ENCODE peak calls at places on chromosomes 1 and 21, in four cellular contexts. I, K, R and S are unnamed samples.

GRCh38 chr1:226635456-226635941 is 86.9 kb downstream of the STUM start:
- DNase-seq in I (no peak), K (no peak), R (no peak), S (no peak)

GRCh38 chr1:12398135-12398450 is 168.3 kb downstream of the VPS13D start:
- DNase-seq in I (no peak), K (no peak), R (no peak), S (no peak)

GRCh38 chr1:174875306-174875705 is 124.4 kb upstream of the CACYBP start:
- DNase-seq in I (no peak), K (no peak), R (no peak), S (peak; percentile 49)

GRCh38 chr1:170012920-170013319 is 61.6 kb downstream of the KIFAP3 start:
- DNase-seq in I (no peak), K (no peak), R (no peak), S (no peak)

GRCh38 chr1:20080441-20081330 is 10.7 kb downstream of the PLA2G5 start:
- DNase-seq in I (no peak), K (no peak), R (peak; percentile 57), S (no peak)

GRCh38 chr1:5312299-5312686 is 657.9 kb downstream of the AJAP1 start:
- DNase-seq in I (no peak), K (no peak), R (no peak), S (no peak)

GRCh38 chr1:147541672-147542548 is 609 bp downstream of the BCL9 start:
- DNase-seq in I (no peak), K (no peak), R (no peak), S (no peak)

GRCh38 chr1:67058761-67059160 is 4.8 kb upstream of the SLC35D1 start:
- DNase-seq in I (no peak), K (no peak), R (no peak), S (no peak)

GRCh38 chr21:34570315-34570714 is 44.6 kb downstream of the RCAN1 start:
- DNase-seq in I (no peak), K (no peak), R (no peak), S (no peak)

GRCh38 chr1:1106510-1107221 is 9.2 kb downstream of the C1orf159 start:
- DNase-seq in I (no peak), K (no peak), R (no peak), S (no peak)

GRCh38 chr1:245856944-245857531 is 650.0 kb downstream of the SMYD3 start:
- DNase-seq in I (peak; percentile 49), K (no peak), R (no peak), S (peak; percentile 82)

GRCh38 chr1:171566467-171566866 is 55.6 kb upstream of the MYOCOS start:
- DNase-seq in I (peak; percentile 16), K (peak; percentile 29), R (no peak), S (no peak)

GRCh38 chr1:56821462-56821797 is 2.2 kb upstream of the FYB2 start:
- DNase-seq in I (no peak), K (no peak), R (no peak), S (peak; percentile 58)

GRCh38 chr1:156717411-156717810 is 10.9 kb upstream of the METTL25B start:
- DNase-seq in I (no peak), K (no peak), R (no peak), S (no peak)

GRCh38 chr1:8706995-8707396 is 110.4 kb downstream of the RERE start:
- DNase-seq in I (peak; percentile 30), K (no peak), R (no peak), S (peak; percentile 54)

GRCh38 chr1:233516732-233517131 is 97.2 kb upstream of the KCNK1 start:
- DNase-seq in I (no peak), K (no peak), R (no peak), S (no peak)

GRCh38 chr1:67312630-67313029 is 5.0 kb downstream of the IL12RB2 start:
- DNase-seq in I (no peak), K (no peak), R (no peak), S (no peak)

GRCh38 chr1:3638676-3639075 is 11.2 kb downstream of the WRAP73 start:
- DNase-seq in I (no peak), K (no peak), R (no peak), S (no peak)

GRCh38 chr1:104100079-104100478 is 350.4 kb downstream of the AMY1C start:
- DNase-seq in I (no peak), K (no peak), R (no peak), S (no peak)

GRCh38 chr1:106717561-106717960 is 338.9 kb upstream of the PRMT6 start:
- DNase-seq in I (no peak), K (no peak), R (no peak), S (no peak)

GRCh38 chr1:11067716-11068495 is 8.1 kb upstream of the SRM start:
- DNase-seq in I (no peak), K (no peak), R (no peak), S (no peak)

GRCh38 chr1:93584238-93585003 is 97.2 kb downstream of the BCAR3 start:
- DNase-seq in I (no peak), K (no peak), R (no peak), S (no peak)

GRCh38 chr1:35611655-35612054 is 29.7 kb downstream of the PSMB2 start:
- DNase-seq in I (no peak), K (no peak), R (no peak), S (no peak)

GRCh38 chr1:228555074-228555989 is 68.2 kb downstream of the RNF187 start:
- DNase-seq in I (peak; percentile 33), K (no peak), R (no peak), S (peak; percentile 44)

GRCh38 chr1:204506091-204506968 is 9.9 kb upstream of the MDM4 start:
- DNase-seq in I (peak; percentile 93), K (peak; percentile 61), R (peak; percentile 88), S (peak; percentile 91)

GRCh38 chr1:171081220-171081993 is 9.3 kb upstream of the FMO3 start:
- DNase-seq in I (peak; percentile 7), K (no peak), R (no peak), S (no peak)

GRCh38 chr1:180188103-180188506 is 33.4 kb downstream of the QSOX1 start:
- DNase-seq in I (peak; percentile 79), K (peak; percentile 77), R (no peak), S (peak; percentile 41)

GRCh38 chr1:57422271-57423134 is 1.4 kb downstream of the DAB1 start:
- DNase-seq in I (no peak), K (no peak), R (no peak), S (no peak)

GRCh38 chr1:89834078-89834704 is 13.4 kb downstream of the LRRC8D start:
- DNase-seq in I (no peak), K (no peak), R (no peak), S (peak; percentile 56)

GRCh38 chr1:109615879-109616278 is 3.5 kb downstream of the GNAT2 start:
- DNase-seq in I (no peak), K (no peak), R (no peak), S (no peak)

GRCh38 chr1:9278114-9278513 is 14.6 kb upstream of the SPSB1 start:
- DNase-seq in I (no peak), K (no peak), R (no peak), S (no peak)

GRCh38 chr1:40372658-40373322 is 737 bp upstream of the SMAP2 start:
- DNase-seq in I (no peak), K (no peak), R (no peak), S (no peak)

GRCh38 chr21:29302340-29302991 is 3.7 kb downstream of the BACH1 start:
- DNase-seq in I (no peak), K (no peak), R (no peak), S (no peak)

GRCh38 chr21:43880111-43880985 is 15.3 kb downstream of the AGPAT3 start:
- DNase-seq in I (no peak), K (no peak), R (no peak), S (no peak)

GRCh38 chr1:51624851-51625250 is 8.0 kb downstream of the OSBPL9 start:
- DNase-seq in I (no peak), K (no peak), R (no peak), S (no peak)

GRCh38 chr21:44527156-44527982 is 12.6 kb downstream of the KRTAP10-1 start:
- DNase-seq in I (no peak), K (no peak), R (no peak), S (no peak)

GRCh38 chr1:47024138-47024856 is 828 bp downstream of the CYP4X1 start:
- DNase-seq in I (no peak), K (no peak), R (no peak), S (no peak)
- TF ChIP-seq CHD4 in I (no peak), K (no peak), R (no peak), S (no peak)

DNA sequence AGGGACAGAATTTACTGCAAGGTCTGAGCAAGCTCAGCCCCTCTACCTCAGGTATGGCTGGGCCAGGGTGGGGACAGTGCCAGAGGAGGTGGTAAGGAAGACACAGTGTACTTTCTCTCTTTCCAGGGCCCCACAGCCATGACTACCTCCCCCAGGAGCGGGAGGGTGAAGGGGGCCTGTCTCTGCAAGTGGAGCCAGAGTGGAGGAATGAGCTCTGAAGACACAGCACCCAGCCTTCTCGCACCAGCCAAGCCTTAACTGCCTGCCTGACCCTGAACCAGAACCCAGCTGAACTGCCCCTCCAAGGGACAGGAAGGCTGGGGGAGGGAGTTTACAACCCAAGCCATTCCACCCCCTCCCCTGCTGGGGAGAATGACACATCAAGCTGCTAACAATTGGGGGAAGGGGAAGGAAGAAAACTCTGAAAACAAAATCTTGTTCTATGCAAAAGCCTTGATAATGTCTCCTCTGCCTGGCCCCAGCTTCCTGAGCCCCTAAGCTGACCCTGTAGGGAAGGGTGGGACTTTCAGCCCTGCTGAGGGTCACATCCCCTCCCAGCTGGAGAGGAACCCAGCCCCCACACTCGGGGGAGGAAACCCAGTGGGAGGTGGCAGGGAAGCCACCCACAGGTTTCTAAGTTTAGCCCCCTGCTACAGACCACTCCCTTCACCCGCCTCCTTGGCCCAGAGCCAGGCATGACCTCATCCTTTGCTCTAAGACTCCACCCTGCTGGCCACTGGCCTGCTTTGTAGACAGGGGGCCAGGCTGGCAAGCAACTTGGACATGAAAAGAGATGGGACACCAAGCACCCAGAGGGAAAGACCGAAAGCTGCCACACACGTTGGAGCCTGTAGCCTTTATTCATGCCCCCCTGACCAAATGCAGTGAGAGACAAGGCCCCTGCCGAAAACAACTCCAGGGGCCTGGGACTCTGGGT is 6.4 kb downstream of the RHOC start:
- DNase-seq in I (peak; percentile 84), K (peak; percentile 94), R (peak; percentile 65), S (peak; percentile 90)
- H3K4me1 ChIP-seq in I (peaks cover 65% of the 10 kb centered on the region), K (peaks cover 89% of the 10 kb centered on the region), R (peaks cover 28% of the 10 kb centered on the region), S (peaks cover 81% of the 10 kb centered on the region)

GRCh38 chr1:154154053-154154452 is 820 bp downstream of the NUP210L start:
- DNase-seq in I (no peak), K (no peak), R (no peak), S (no peak)

GRCh38 chr1:154154534-154155181 is at the start of gene NUP210L:
- DNase-seq in I (peak; percentile 15), K (no peak), R (no peak), S (no peak)

GRCh38 chr1:154157520-154158306 is 2.8 kb upstream of the NUP210L start:
- DNase-seq in I (peak; percentile 32), K (peak; percentile 63), R (peak; percentile 64), S (no peak)

GRCh38 chr1:154158307-154159125 is 3.6 kb upstream of the NUP210L start:
- DNase-seq in I (no peak), K (no peak), R (peak; percentile 12), S (no peak)

GRCh38 chr1:154155282-154155681 is 409 bp upstream of the NUP210L start:
- DNase-seq in I (no peak), K (no peak), R (no peak), S (no peak)
- TF ChIP-seq CHD4 in I (no peak), K (no peak), R (no peak), S (no peak)

GRCh38 chr1:27581823-27582243 is 22.1 kb downstream of the AHDC1 start:
- DNase-seq in I (no peak), K (no peak), R (no peak), S (no peak)
- H3K4me1 ChIP-seq in I (peaks cover under 1% of the 10 kb centered on the region), K (no peaks in the 10 kb centered on the region), R (no peaks in the 10 kb centered on the region), S (peaks cover 69% of the 10 kb centered on the region)